ENCODE peak calls at places on chromosomes 12 and 14, in seven cellular contexts. T is IMR-90, C is mesendoderm, U is H9, P is neuronal stem cell, S is H1, A is mesenchymal stem cell. Q is an unnamed sample.

GRCh38 chr14:74437654-74438053 is 11.6 kb upstream of the SYNDIG1L start:
- DNase-seq in T (no peak), C (peak), U (no peak), P (no peak), S (peak), A (peak), Q (no peak)

GRCh38 chr14:31895206-31895605 is 181.9 kb upstream of the ARHGAP5 start:
- DNase-seq in T (peak), C (no peak), U (no peak), P (no peak), S (no peak), A (peak), Q (peak)

GRCh38 chr14:47993883-47994282 is 318.5 kb upstream of the MDGA2 start:
- DNase-seq in T (no peak), C (no peak), U (no peak), P (no peak), S (no peak), A (no peak), Q (no peak)

GRCh38 chr14:96051642-96052540 is 12.7 kb downstream of the C14orf132 start:
- DNase-seq in T (peak), C (peak), U (peak), P (no peak), S (peak), A (no peak), Q (peak)

GRCh38 chr12:78181544-78182162 is 351.0 kb downstream of the NAV3 start:
- DNase-seq in T (peak), C (peak), U (no peak), P (no peak), S (no peak), A (peak), Q (peak)

GRCh38 chr12:64030155-64030554 is 185.7 kb downstream of the SRGAP1 start:
- DNase-seq in T (peak), C (no peak), U (no peak), P (no peak), S (no peak), A (no peak), Q (no peak)

GRCh38 chr12:55718020-55718419 is 2.2 kb upstream of the RDH5 start:
- DNase-seq in T (no peak), C (peak), U (peak), P (no peak), S (no peak), A (no peak), Q (no peak)

GRCh38 chr12:121678721-121679300 is 9.4 kb upstream of the MORN3 start:
- DNase-seq in T (peak), C (peak), U (no peak), P (no peak), S (no peak), A (no peak), Q (no peak)

GRCh38 chr14:93114713-93115068 is 1.0 kb downstream of the ITPK1 start:
- DNase-seq in T (no peak), C (no peak), U (no peak), P (peak), S (no peak), A (no peak), Q (no peak)

GRCh38 chr12:46675736-46676135 is 150.1 kb downstream of the SLC38A4 start:
- DNase-seq in T (peak), C (peak), U (no peak), P (peak), S (no peak), A (peak), Q (peak)

GRCh38 chr14:21191809-21192446 is 36.1 kb upstream of the OR5AU1 start:
- DNase-seq in T (no peak), C (peak), U (peak), P (peak), S (peak), A (peak), Q (peak)

GRCh38 chr12:12338528-12339168 is 11.4 kb downstream of the MANSC1 start:
- DNase-seq in T (peak), C (no peak), U (no peak), P (no peak), S (no peak), A (no peak), Q (no peak)

GRCh38 chr14:93402951-93403350 is 27.8 kb upstream of the UNC79 start:
- DNase-seq in T (no peak), C (peak), U (no peak), P (no peak), S (no peak), A (no peak), Q (no peak)

GRCh38 chr12:5272061-5272820 is 159.7 kb upstream of the NTF3 start:
- DNase-seq in T (no peak), C (no peak), U (no peak), P (no peak), S (no peak), A (peak), Q (no peak)

GRCh38 chr14:84850595-84850994 is 679.3 kb upstream of the FLRT2 start:
- DNase-seq in T (no peak), C (no peak), U (no peak), P (no peak), S (no peak), A (no peak), Q (no peak)

GRCh38 chr14:99625476-99625875 is 19.5 kb upstream of the HHIPL1 start:
- DNase-seq in T (no peak), C (no peak), U (no peak), P (no peak), S (no peak), A (no peak), Q (no peak)
- H3K4ac ChIP-seq in T (no peak), C (no peak), U (no peak), P (no peak), S (no peak), A (no peak), Q (no peak)

DNA sequence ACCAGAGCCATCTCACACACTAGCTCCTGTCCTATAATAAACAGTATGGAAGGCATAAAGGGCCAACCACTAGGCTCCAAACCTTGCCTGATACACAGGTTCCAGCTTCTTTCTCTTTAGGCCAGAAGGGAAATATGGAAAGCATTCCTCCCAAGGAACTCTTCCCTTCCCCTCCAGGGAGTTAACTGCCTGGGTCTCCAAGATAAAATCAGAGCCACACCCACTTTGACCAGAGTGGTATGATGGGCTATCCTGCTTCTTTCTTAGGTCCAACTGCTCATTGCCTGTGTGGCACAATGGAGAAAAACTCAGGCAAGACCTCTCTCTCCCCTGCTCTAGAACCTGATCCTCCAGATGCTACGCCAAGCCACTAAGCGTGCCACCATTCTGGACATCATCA is 2.1 kb downstream of the TSSK4 start:
- DNase-seq in T (no peak), C (no peak), U (no peak), P (no peak), S (no peak), A (no peak), Q (peak)
- H2AK5ac ChIP-seq in T (no peak), C (no peak), U (no peak), P (no peak), S (no peak), A (no peak), Q (no peak)

DNA sequence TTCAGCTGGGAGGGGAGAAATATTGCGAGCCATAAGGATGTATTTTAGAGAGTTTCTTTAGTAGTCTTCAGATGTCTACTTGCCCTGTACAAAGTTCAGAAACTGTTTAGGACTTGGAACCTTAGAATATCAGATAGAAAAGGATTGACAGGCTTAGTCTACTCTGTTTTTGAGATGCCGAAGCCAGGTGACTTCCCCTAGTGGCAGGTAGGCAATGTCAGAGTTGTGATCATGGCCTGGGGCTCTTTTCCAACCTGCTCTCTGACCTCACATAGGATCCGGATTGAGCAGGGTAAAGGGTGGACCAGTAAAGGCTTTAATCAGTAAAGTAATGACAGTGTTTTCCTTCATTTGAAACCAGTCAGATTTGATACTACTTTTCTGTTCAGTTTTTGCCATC is 59.6 kb downstream of the PRKCH start:
- DNase-seq in T (no peak), C (peak), U (no peak), P (no peak), S (no peak), A (no peak), Q (peak)
- H3K4ac ChIP-seq in T (no peak), C (no peak), U (no peak), P (no peak), S (no peak), A (no peak), Q (no peak)

GRCh38 chr12:114681149-114681849 is 2.7 kb downstream of the TBX3 start:
- DNase-seq in T (peak), C (no peak), U (peak), P (no peak), S (no peak), A (peak), Q (peak)
- H2AK5ac ChIP-seq in T (peak), C (no peak), U (no peak), P (no peak), S (no peak), A (no peak), Q (no peak)

GRCh38 chr14:89493406-89493805 is 76.4 kb upstream of the FOXN3 start:
- DNase-seq in T (no peak), C (no peak), U (no peak), P (no peak), S (no peak), A (no peak), Q (no peak)
- H3K4ac ChIP-seq in T (no peak), C (no peak), U (no peak), P (no peak), S (no peak), A (no peak), Q (no peak)

DNA sequence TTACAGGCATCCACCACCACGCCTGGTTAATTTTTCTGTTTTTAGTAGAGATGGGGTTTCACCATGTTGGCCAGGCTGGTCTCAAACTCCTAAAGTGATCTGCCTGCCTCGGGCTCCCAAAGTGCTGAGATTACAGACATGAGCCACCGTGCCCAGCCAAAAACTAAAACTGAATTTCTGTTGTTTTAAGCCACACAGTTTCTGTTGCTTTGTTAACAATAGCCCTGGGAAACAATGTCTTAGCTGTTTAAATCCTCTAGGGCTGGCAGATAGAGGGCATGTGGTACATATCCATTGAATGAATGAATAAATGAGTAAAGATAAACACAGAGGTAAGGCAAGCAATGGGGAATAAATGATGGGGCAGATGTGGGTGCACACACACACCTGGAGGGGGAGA is 8.0 kb upstream of the EIF5 start:
- DNase-seq in T (no peak), C (no peak), U (no peak), P (no peak), S (no peak), A (no peak), Q (no peak)
- H2AK5ac ChIP-seq in T (no peak), C (no peak), U (no peak), P (no peak), S (no peak), A (no peak), Q (no peak)

GRCh38 chr12:50102186-50102585 is 1.6 kb upstream of the GPD1 start:
- DNase-seq in T (no peak), C (no peak), U (no peak), P (no peak), S (no peak), A (no peak), Q (no peak)

GRCh38 chr12:50102648-50103309 is 1.0 kb upstream of the GPD1 start:
- DNase-seq in T (no peak), C (no peak), U (no peak), P (no peak), S (no peak), A (no peak), Q (no peak)

GRCh38 chr12:50103351-50103750 is 457 bp upstream of the GPD1 start:
- DNase-seq in T (no peak), C (no peak), U (no peak), P (no peak), S (no peak), A (no peak), Q (no peak)

GRCh38 chr12:50100561-50100960 is 3.2 kb upstream of the GPD1 start:
- DNase-seq in T (no peak), C (no peak), U (no peak), P (no peak), S (no peak), A (no peak), Q (no peak)

GRCh38 chr12:50101663-50102062 is 2.1 kb upstream of the GPD1 start:
- DNase-seq in T (peak), C (peak), U (peak), P (no peak), S (no peak), A (peak), Q (peak)
- H3K4ac ChIP-seq in T (no peak), C (no peak), U (no peak), P (no peak), S (no peak), A (no peak), Q (no peak)

GRCh38 chr14:65465584-65465983 is 53.1 kb downstream of the FUT8 start:
- DNase-seq in T (no peak), C (no peak), U (no peak), P (no peak), S (no peak), A (no peak), Q (no peak)
- H2AK5ac ChIP-seq in T (no peak), C (no peak), U (no peak), P (no peak), S (no peak), A (no peak), Q (no peak)

DNA sequence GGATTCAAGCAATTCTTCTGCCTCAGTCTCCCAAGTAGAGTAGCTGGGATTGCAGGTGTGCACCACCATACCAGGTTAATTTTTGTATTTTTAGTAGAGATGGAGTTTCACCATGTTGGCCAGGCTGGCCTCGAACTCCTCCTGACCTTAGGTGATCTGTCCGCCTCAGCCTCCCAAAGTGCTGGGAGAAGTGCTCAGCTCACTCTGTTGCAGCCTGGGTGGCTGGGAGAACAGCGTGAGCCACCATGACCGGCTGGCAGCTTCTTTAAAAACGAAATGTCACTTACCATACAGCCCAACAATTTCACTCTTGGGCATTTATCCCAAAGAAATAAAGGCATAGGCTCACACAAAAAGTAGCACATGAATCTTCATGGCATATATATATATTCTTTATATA is 4.8 kb upstream of the CFAP73 start:
- DNase-seq in T (no peak), C (no peak), U (no peak), P (no peak), S (no peak), A (no peak), Q (no peak)
- H3K4ac ChIP-seq in T (no peak), C (no peak), U (no peak), P (no peak), S (no peak), A (no peak), Q (no peak)

Q was measured in trophoblast cell.